ENCODE peak calls at places on chromosomes 5 and 9, in five cellular contexts. J, U, N, F and P are unnamed samples.

GRCh38 chr5:171420429-171421231 is 1.2 kb downstream of the FGF18 start:
- DNase-seq in J (peak; percentile 65), F (peak; percentile 52), N (peak; percentile 69), U (peak; percentile 90), P (peak; percentile 18)

GRCh38 chr9:107742531-107743309 is 253.2 kb upstream of the KLF4 start:
- DNase-seq in F (no peak), J (no peak), N (no peak), U (no peak), P (no peak)

GRCh38 chr5:125331987-125332628 is 585.7 kb upstream of the ZNF608 start:
- DNase-seq in F (no peak), J (no peak), N (no peak), U (no peak), P (no peak)

GRCh38 chr9:34328983-34329832 is at the start of the genes KIF24 and NUDT2:
- DNase-seq in F (peak; percentile 100), U (peak; percentile 95), N (peak; percentile 100), J (peak; percentile 100), P (peak; percentile 99)

GRCh38 chr9:114908104-114908621 is 22.2 kb downstream of the TNFSF8 start:
- DNase-seq in J (peak; percentile 75), U (no peak), F (peak; percentile 100), N (no peak), P (peak; percentile 95)

GRCh38 chr5:32201140-32201539 is 27.0 kb upstream of the GOLPH3 start:
- DNase-seq in N (no peak), J (peak; percentile 21), U (no peak), F (no peak), P (no peak)

GRCh38 chr9:129111762-129112151 is 542 bp downstream of the PTPA start:
- DNase-seq in U (no peak), J (peak; percentile 62), F (no peak), N (peak; percentile 41), P (no peak)

GRCh38 chr9:136760424-136760823 is 2.4 kb upstream of the LCN8 start:
- DNase-seq in J (no peak), U (no peak), F (no peak), N (no peak), P (no peak)

GRCh38 chr5:87095787-87096186 is 171.9 kb upstream of the RASA1 start:
- DNase-seq in J (no peak), U (no peak), N (no peak), F (no peak), P (no peak)

GRCh38 chr5:43729846-43730478 is 127.0 kb downstream of the NNT start:
- DNase-seq in N (no peak), F (peak; percentile 20), U (no peak), J (peak; percentile 29), P (no peak)

GRCh38 chr5:107254214-107254901 is 416.4 kb downstream of the EFNA5 start:
- DNase-seq in N (no peak), F (no peak), J (no peak), U (no peak), P (no peak)

GRCh38 chr5:142364251-142365145 is 39.7 kb upstream of the SPRY4 start:
- DNase-seq in U (peak; percentile 39), N (no peak), F (peak; percentile 93), J (peak; percentile 63), P (no peak)

GRCh38 chr5:60382761-60383160 is 317.2 kb downstream of the DEPDC1B start:
- DNase-seq in N (peak; percentile 17), U (no peak), J (peak; percentile 39), F (peak; percentile 29), P (no peak)

DNA sequence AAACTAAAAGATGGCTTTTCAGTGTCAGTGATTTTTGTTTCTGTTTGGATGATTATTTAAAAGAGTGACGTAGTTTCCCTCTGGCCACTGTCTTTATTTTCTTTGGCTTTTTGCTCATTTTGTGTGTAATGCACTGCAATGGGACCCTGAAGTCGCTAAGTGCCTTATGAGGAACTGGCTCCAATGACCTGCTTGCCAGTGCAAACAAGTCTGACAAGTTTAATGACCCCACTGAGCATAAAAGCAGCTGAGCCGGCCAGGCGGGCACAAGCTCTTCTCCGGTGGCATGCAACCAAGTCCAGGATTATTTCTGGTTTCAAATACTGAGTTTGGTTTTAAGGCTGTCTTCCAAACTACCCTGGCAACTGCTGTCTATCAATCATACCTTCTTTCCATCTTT is 15.6 kb upstream of the GNA14 start:
- DNase-seq in F (no peak), N (peak; percentile 20), J (no peak), U (peak; percentile 19), P (peak; percentile 6)
- H3K27ac ChIP-seq in F (no peak overlapping the region), N (no peak overlapping the region), J (no peak overlapping the region), U (no peak overlapping the region), P (no peak overlapping the region)

GRCh38 chr5:121189569-121190305 is 661.9 kb upstream of the FTMT start:
- DNase-seq in F (no peak), N (peak; percentile 63), J (peak; percentile 79), U (no peak), P (no peak)
- H3K27ac ChIP-seq in F (no peak overlapping the region), N (no peak overlapping the region), J (no peak overlapping the region), U (no peak overlapping the region), P (no peak overlapping the region)

GRCh38 chr5:34716986-34717385 is 60.9 kb downstream of the RAI14 start:
- DNase-seq in F (no peak), U (no peak), N (no peak), J (peak; percentile 58), P (no peak)

GRCh38 chr5:34715711-34716110 is 59.6 kb downstream of the RAI14 start:
- DNase-seq in U (no peak), F (no peak), N (no peak), J (peak; percentile 45), P (no peak)

GRCh38 chr5:34718516-34718915 is 62.4 kb downstream of the RAI14 start:
- DNase-seq in J (no peak), F (no peak), N (no peak), U (no peak), P (no peak)

GRCh38 chr5:34719029-34719428 is 62.9 kb downstream of the RAI14 start:
- DNase-seq in U (no peak), J (no peak), N (no peak), F (no peak), P (no peak)

DNA sequence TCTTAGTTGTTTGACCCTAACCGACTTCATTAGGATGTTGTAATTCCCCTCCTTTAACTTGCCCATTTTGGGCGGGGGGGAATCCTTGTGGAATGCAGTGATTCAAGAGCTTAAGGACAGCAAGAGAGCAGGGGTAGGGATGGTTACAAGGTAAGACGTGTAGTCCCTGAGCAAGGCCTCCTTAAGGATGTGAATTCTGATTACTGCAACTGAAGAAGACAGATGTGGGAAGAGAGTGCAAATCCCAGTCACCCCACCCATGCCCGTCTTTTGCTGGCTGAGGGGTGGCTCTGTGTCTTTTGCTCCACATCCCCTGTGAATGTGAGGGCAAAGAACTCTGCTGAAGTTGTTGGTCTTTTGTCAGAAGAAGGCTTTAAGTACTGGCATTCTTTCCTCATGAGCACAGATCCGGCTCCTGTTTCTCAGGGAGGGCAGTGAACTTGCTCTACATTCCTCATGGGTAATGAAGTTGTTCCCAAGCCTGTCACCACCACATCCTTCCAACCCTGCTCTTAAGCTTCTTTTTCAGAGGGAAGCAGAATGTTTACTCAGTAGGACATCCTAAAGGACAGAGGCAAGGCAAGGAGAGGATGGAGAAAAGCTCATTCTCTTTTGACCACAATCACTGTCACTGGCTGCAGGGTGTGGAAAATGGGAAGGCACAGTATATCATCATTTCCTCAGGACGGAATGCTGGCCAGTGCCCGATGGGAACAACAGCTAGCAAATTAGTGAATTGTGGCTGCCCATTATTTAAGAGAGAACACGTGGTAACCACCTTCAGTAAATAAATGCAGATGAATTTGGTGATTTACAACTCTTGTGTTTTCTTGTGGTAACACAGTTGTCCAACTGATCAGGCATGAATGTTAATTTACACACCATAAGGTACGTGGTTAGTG is 61.5 kb downstream of the RAI14 start:
- DNase-seq in F (peak; percentile 66), N (peak; percentile 96), U (no peak), J (peak; percentile 99), P (no peak)
- H3K27ac ChIP-seq in F (no peak overlapping the region), N (peak overlapping the region; percentile 93), U (no peak overlapping the region), J (peak overlapping the region; percentile 100), P (peak overlapping the region; percentile 1)

GRCh38 chr5:163293836-163294235 is 143.6 kb upstream of the CCNG1 start:
- DNase-seq in F (no peak), U (no peak), N (no peak), J (no peak), P (no peak)
- H3K27ac ChIP-seq in F (no peak overlapping the region), U (no peak overlapping the region), N (no peak overlapping the region), J (no peak overlapping the region), P (no peak overlapping the region)

GRCh38 chr5:35324201-35324600 is 93.9 kb upstream of the PRLR start:
- DNase-seq in N (no peak), U (no peak), J (no peak), F (no peak), P (no peak)
- H3K27ac ChIP-seq in N (no peak overlapping the region), U (no peak overlapping the region), J (no peak overlapping the region), F (no peak overlapping the region), P (no peak overlapping the region)

DNA sequence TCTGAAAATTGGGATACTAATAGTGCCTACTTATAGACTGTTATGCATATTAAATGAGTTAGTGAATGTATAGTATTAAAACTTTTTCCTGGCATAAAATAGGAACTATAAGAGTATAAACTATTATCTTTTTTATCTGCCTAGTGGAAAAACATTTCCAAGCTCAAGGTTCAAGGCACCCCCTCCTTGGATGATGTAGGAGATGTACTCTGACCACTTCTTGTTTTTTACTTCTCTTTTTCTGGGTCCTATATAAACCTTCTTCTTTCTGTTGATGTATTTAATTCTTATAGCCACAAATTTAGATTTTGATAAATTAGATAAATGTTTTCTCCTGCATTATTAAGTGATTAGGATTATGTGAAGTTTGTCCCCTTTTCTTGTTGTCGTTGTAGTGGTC is 160.6 kb upstream of the CDKN2B start:
- DNase-seq in U (no peak), N (no peak), J (no peak), F (no peak), P (no peak)
- H3K27ac ChIP-seq in U (no peak overlapping the region), N (peak overlapping the region; percentile 59), J (no peak overlapping the region), F (no peak overlapping the region), P (peak overlapping the region; percentile 61)

GRCh38 chr5:93209476-93209875 is 371.5 kb downstream of the NR2F1-AS1 start:
- DNase-seq in F (no peak), J (no peak), N (no peak), U (no peak), P (no peak)

GRCh38 chr5:93206203-93206602 is 374.8 kb downstream of the NR2F1-AS1 start:
- DNase-seq in N (no peak), F (no peak), J (no peak), U (no peak), P (no peak)

GRCh38 chr5:93208156-93208895 is 372.7 kb downstream of the NR2F1-AS1 start:
- DNase-seq in U (no peak), J (peak; percentile 67), N (no peak), F (no peak), P (no peak)
- H3K27ac ChIP-seq in U (no peak overlapping the region), J (no peak overlapping the region), N (no peak overlapping the region), F (no peak overlapping the region), P (no peak overlapping the region)

GRCh38 chr9:134860510-134860909 is 20.1 kb upstream of the FCN2 start:
- DNase-seq in U (no peak), F (no peak), J (no peak), N (no peak), P (no peak)
- H3K27ac ChIP-seq in U (no peak overlapping the region), F (no peak overlapping the region), J (no peak overlapping the region), N (no peak overlapping the region), P (no peak overlapping the region)

DNA sequence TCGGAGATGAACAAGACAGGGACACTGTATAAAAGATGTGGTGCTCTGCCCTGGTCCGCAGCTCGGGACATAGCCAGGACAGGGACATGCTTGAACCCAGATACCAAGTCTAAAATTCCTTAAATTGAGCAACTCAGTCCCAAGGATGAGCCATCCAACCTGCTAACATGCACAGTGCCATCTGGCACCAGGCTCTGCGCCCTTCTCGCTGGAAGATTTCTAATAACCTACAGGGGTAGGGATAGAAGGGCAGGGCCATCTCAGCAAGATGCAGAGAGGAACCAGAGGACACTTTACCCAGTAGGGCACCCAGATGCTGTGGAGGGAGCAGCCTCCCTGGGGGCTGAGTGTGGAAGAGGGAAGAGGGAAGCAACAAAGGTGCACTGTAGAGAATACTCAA is 60.1 kb downstream of the SEMA4D start:
- DNase-seq in N (no peak), U (no peak), J (no peak), F (no peak), P (no peak)
- H3K27ac ChIP-seq in N (no peak overlapping the region), U (no peak overlapping the region), J (no peak overlapping the region), F (no peak overlapping the region), P (no peak overlapping the region)